ENCODE peak calls at places on chromosomes 16 and 17, in six cellular contexts. One of them, this sample, is unnamed.

GRCh38 chr17:4534928-4535666 is 20.1 kb downstream of the MYBBP1A start:
- DNase-seq in astrocyte of the spinal cord: no peak
- DNase-seq in adrenal gland: no peak
- DNase-seq in mucosa of descending colon: no peak
- DNase-seq in AG09319: no peak
- DNase-seq in WTC11: no peak
- DNase-seq in this sample: no peak

GRCh38 chr16:66429290-66429962 is 2.3 kb downstream of the BEAN1 start:
- DNase-seq in astrocyte of the spinal cord: no peak
- DNase-seq in adrenal gland: no peak
- DNase-seq in mucosa of descending colon: no peak
- DNase-seq in AG09319: no peak
- DNase-seq in WTC11: no peak
- DNase-seq in this sample: no peak

GRCh38 chr17:6353161-6353560 is 81.8 kb downstream of the AIPL1 start:
- DNase-seq in astrocyte of the spinal cord: no peak
- DNase-seq in adrenal gland: no peak
- DNase-seq in mucosa of descending colon: no peak
- DNase-seq in AG09319: no peak
- DNase-seq in WTC11: no peak
- DNase-seq in this sample: no peak

GRCh38 chr17:79075433-79075805 is 795 bp downstream of the ENGASE start:
- DNase-seq in astrocyte of the spinal cord: no peak
- DNase-seq in adrenal gland: no peak
- DNase-seq in mucosa of descending colon: no peak
- DNase-seq in AG09319: no peak
- DNase-seq in WTC11: no peak
- DNase-seq in this sample: no peak

GRCh38 chr17:63419949-63420867 is 25.9 kb downstream of the CYB561 start:
- DNase-seq in astrocyte of the spinal cord: no peak
- DNase-seq in adrenal gland: no peak
- DNase-seq in mucosa of descending colon: no peak
- DNase-seq in AG09319: no peak
- DNase-seq in WTC11: no peak
- DNase-seq in this sample: no peak

GRCh38 chr16:79863128-79864031 is 262.8 kb upstream of the MAF start:
- DNase-seq in astrocyte of the spinal cord: no peak
- DNase-seq in adrenal gland: no peak
- DNase-seq in mucosa of descending colon: no peak
- DNase-seq in AG09319: no peak
- DNase-seq in WTC11: no peak
- DNase-seq in this sample: no peak

GRCh38 chr16:27318399-27319256 is 4.9 kb downstream of the IL4R start:
- DNase-seq in astrocyte of the spinal cord: peak; percentile 70
- DNase-seq in adrenal gland: peak; percentile 54
- DNase-seq in mucosa of descending colon: peak; percentile 45
- DNase-seq in AG09319: no peak
- DNase-seq in WTC11: peak; percentile 19
- DNase-seq in this sample: no peak

GRCh38 chr16:78577597-78577996 is 478.1 kb downstream of the WWOX start:
- DNase-seq in astrocyte of the spinal cord: no peak
- DNase-seq in adrenal gland: no peak
- DNase-seq in mucosa of descending colon: no peak
- DNase-seq in AG09319: no peak
- DNase-seq in WTC11: no peak
- DNase-seq in this sample: no peak

GRCh38 chr17:78137392-78138203 is 7.0 kb downstream of the TMC8 start:
- DNase-seq in astrocyte of the spinal cord: no peak
- DNase-seq in adrenal gland: no peak
- DNase-seq in mucosa of descending colon: peak; percentile 60
- DNase-seq in AG09319: no peak
- DNase-seq in WTC11: peak; percentile 59
- DNase-seq in this sample: no peak

GRCh38 chr17:48850792-48851325 is 20.0 kb downstream of the CALCOCO2 start:
- DNase-seq in astrocyte of the spinal cord: no peak
- DNase-seq in adrenal gland: no peak
- DNase-seq in mucosa of descending colon: no peak
- DNase-seq in AG09319: no peak
- DNase-seq in WTC11: no peak
- DNase-seq in this sample: no peak

GRCh38 chr17:10316986-10317834 is 55.6 kb downstream of the MYH13 start:
- DNase-seq in astrocyte of the spinal cord: peak; percentile 3
- DNase-seq in adrenal gland: peak; percentile 69
- DNase-seq in mucosa of descending colon: peak; percentile 72
- DNase-seq in AG09319: peak; percentile 19
- DNase-seq in WTC11: peak; percentile 77
- DNase-seq in this sample: peak; percentile 50

GRCh38 chr17:13367154-13367553 is 234.6 kb downstream of the HS3ST3A1 start:
- DNase-seq in astrocyte of the spinal cord: no peak
- DNase-seq in adrenal gland: no peak
- DNase-seq in mucosa of descending colon: no peak
- DNase-seq in AG09319: no peak
- DNase-seq in WTC11: no peak
- DNase-seq in this sample: no peak

GRCh38 chr17:40075216-40076100 is 12.7 kb downstream of the THRA start:
- DNase-seq in astrocyte of the spinal cord: peak; percentile 52
- DNase-seq in adrenal gland: peak; percentile 91
- DNase-seq in mucosa of descending colon: peak; percentile 85
- DNase-seq in AG09319: no peak
- DNase-seq in WTC11: peak; percentile 87
- DNase-seq in this sample: peak; percentile 78

GRCh38 chr16:57146735-57147134 is 39.1 kb downstream of the PSME3IP1 start:
- DNase-seq in astrocyte of the spinal cord: no peak
- DNase-seq in adrenal gland: no peak
- DNase-seq in mucosa of descending colon: no peak
- DNase-seq in AG09319: no peak
- DNase-seq in WTC11: peak; percentile 51
- DNase-seq in this sample: no peak

GRCh38 chr16:77951788-77952187 is 70.6 kb upstream of the CLEC3A start:
- DNase-seq in astrocyte of the spinal cord: no peak
- DNase-seq in adrenal gland: no peak
- DNase-seq in mucosa of descending colon: no peak
- DNase-seq in AG09319: no peak
- DNase-seq in WTC11: no peak
- DNase-seq in this sample: no peak

GRCh38 chr16:82345318-82345717 is 175.3 kb upstream of the MPHOSPH6 start:
- DNase-seq in astrocyte of the spinal cord: no peak
- DNase-seq in adrenal gland: no peak
- DNase-seq in mucosa of descending colon: no peak
- DNase-seq in AG09319: no peak
- DNase-seq in WTC11: no peak
- DNase-seq in this sample: no peak

GRCh38 chr16:11245988-11246387 is 10.0 kb downstream of the SOCS1 start:
- DNase-seq in astrocyte of the spinal cord: no peak
- DNase-seq in adrenal gland: no peak
- DNase-seq in mucosa of descending colon: no peak
- DNase-seq in AG09319: no peak
- DNase-seq in WTC11: no peak
- DNase-seq in this sample: no peak

GRCh38 chr16:88705076-88705684 is 1.0 kb downstream of the RNF166 start:
- DNase-seq in astrocyte of the spinal cord: no peak
- DNase-seq in adrenal gland: peak; percentile 54
- DNase-seq in mucosa of descending colon: peak; percentile 41
- DNase-seq in AG09319: no peak
- DNase-seq in WTC11: no peak
- DNase-seq in this sample: no peak

GRCh38 chr17:57288034-57288752 is 31.9 kb downstream of the MSI2 start:
- DNase-seq in astrocyte of the spinal cord: no peak
- DNase-seq in adrenal gland: peak; percentile 62
- DNase-seq in mucosa of descending colon: no peak
- DNase-seq in AG09319: no peak
- DNase-seq in WTC11: no peak
- DNase-seq in this sample: no peak

GRCh38 chr17:60167095-60167741 is 17.4 kb downstream of the CA4 start:
- DNase-seq in astrocyte of the spinal cord: no peak
- DNase-seq in adrenal gland: peak; percentile 32
- DNase-seq in mucosa of descending colon: peak; percentile 42
- DNase-seq in AG09319: no peak
- DNase-seq in WTC11: no peak
- DNase-seq in this sample: no peak

GRCh38 chr17:40555296-40556190 is 9.7 kb downstream of the CCR7 start:
- DNase-seq in astrocyte of the spinal cord: no peak
- DNase-seq in adrenal gland: no peak
- DNase-seq in mucosa of descending colon: no peak
- DNase-seq in AG09319: no peak
- DNase-seq in WTC11: peak; percentile 6
- DNase-seq in this sample: no peak

GRCh38 chr17:9594065-9594464 is 17.6 kb downstream of the CFAP52 start:
- DNase-seq in astrocyte of the spinal cord: no peak
- DNase-seq in adrenal gland: no peak
- DNase-seq in mucosa of descending colon: no peak
- DNase-seq in AG09319: no peak
- DNase-seq in WTC11: no peak
- DNase-seq in this sample: no peak

GRCh38 chr17:12896386-12896785 is 107.1 kb downstream of the ARHGAP44 start:
- DNase-seq in astrocyte of the spinal cord: no peak
- DNase-seq in adrenal gland: no peak
- DNase-seq in mucosa of descending colon: no peak
- DNase-seq in AG09319: no peak
- DNase-seq in WTC11: no peak
- DNase-seq in this sample: no peak

GRCh38 chr17:18877104-18877503 is 19.2 kb downstream of the PRPSAP2 start:
- DNase-seq in astrocyte of the spinal cord: no peak
- DNase-seq in adrenal gland: no peak
- DNase-seq in mucosa of descending colon: no peak
- DNase-seq in AG09319: no peak
- DNase-seq in WTC11: no peak
- DNase-seq in this sample: no peak

GRCh38 chr17:22505660-22506059 is 813.3 kb downstream of the KCNJ18 start:
- DNase-seq in astrocyte of the spinal cord: no peak
- DNase-seq in adrenal gland: no peak
- DNase-seq in mucosa of descending colon: no peak
- DNase-seq in AG09319: no peak
- DNase-seq in WTC11: no peak
- DNase-seq in this sample: no peak

GRCh38 chr16:89026121-89026612 is 49.2 kb upstream of the CBFA2T3 start:
- DNase-seq in astrocyte of the spinal cord: no peak
- DNase-seq in adrenal gland: no peak
- DNase-seq in mucosa of descending colon: no peak
- DNase-seq in AG09319: no peak
- DNase-seq in WTC11: peak; percentile 5
- DNase-seq in this sample: no peak

GRCh38 chr17:31416503-31416923 is 25.0 kb downstream of the RAB11FIP4 start:
- DNase-seq in astrocyte of the spinal cord: no peak
- DNase-seq in adrenal gland: no peak
- DNase-seq in mucosa of descending colon: no peak
- DNase-seq in AG09319: no peak
- DNase-seq in WTC11: no peak
- DNase-seq in this sample: peak; percentile 61

GRCh38 chr16:81590714-81591537 is 146.3 kb downstream of the CMIP start:
- DNase-seq in astrocyte of the spinal cord: no peak
- DNase-seq in adrenal gland: no peak
- DNase-seq in mucosa of descending colon: no peak
- DNase-seq in AG09319: no peak
- DNase-seq in WTC11: no peak
- DNase-seq in this sample: no peak

GRCh38 chr17:57270801-57271245 is 14.5 kb downstream of the MSI2 start:
- DNase-seq in astrocyte of the spinal cord: no peak
- DNase-seq in adrenal gland: no peak
- DNase-seq in mucosa of descending colon: no peak
- DNase-seq in AG09319: no peak
- DNase-seq in WTC11: no peak
- DNase-seq in this sample: no peak

GRCh38 chr17:55224746-55225145 is 40.0 kb upstream of the HLF start:
- DNase-seq in astrocyte of the spinal cord: no peak
- DNase-seq in adrenal gland: no peak
- DNase-seq in mucosa of descending colon: no peak
- DNase-seq in AG09319: no peak
- DNase-seq in WTC11: no peak
- DNase-seq in this sample: no peak

GRCh38 chr16:47732122-47732805 is 271.1 kb downstream of the PHKB start:
- DNase-seq in astrocyte of the spinal cord: no peak
- DNase-seq in adrenal gland: no peak
- DNase-seq in mucosa of descending colon: no peak
- DNase-seq in AG09319: no peak
- DNase-seq in WTC11: no peak
- DNase-seq in this sample: no peak

GRCh38 chr17:981292-981658 is 1.7 kb upstream of the NXN start:
- DNase-seq in astrocyte of the spinal cord: no peak
- DNase-seq in adrenal gland: no peak
- DNase-seq in mucosa of descending colon: no peak
- DNase-seq in AG09319: no peak
- DNase-seq in WTC11: no peak
- DNase-seq in this sample: no peak
- TF ChIP-seq CTCF in astrocyte of the spinal cord: no peak
- TF ChIP-seq CTCF in adrenal gland: no peak
- TF ChIP-seq CTCF in mucosa of descending colon: peak; percentile 1
- TF ChIP-seq CTCF in AG09319: no peak
- TF ChIP-seq CTCF in WTC11: no peak
- TF ChIP-seq CTCF in this sample: peak; percentile 9

DNA sequence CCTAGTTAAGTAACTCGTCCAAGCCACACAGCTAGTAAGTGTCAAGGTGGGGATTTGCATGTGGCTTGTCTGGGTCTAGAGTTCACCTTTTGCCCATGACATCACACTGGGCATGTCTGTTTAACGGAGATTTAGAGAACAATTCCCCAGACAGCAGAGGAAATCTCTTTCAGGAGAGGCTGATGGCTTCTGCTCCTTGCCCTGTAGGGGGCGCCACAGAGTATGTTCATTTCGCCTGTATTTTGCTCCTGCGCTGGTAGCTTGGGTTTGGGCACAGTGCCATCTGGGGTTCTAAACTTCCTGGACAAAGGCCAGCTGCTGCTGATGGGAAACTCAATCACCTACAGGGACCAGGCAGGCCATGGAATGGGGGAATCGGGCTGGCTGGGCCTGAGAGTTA is 20.4 kb downstream of the OTOA start:
- DNase-seq in astrocyte of the spinal cord: no peak
- DNase-seq in adrenal gland: no peak
- DNase-seq in mucosa of descending colon: no peak
- DNase-seq in AG09319: no peak
- DNase-seq in WTC11: peak; percentile 66
- DNase-seq in this sample: peak; percentile 23
- TF ChIP-seq CTCF in astrocyte of the spinal cord: peak; percentile 50
- TF ChIP-seq CTCF in adrenal gland: peak; percentile 40
- TF ChIP-seq CTCF in mucosa of descending colon: no peak
- TF ChIP-seq CTCF in AG09319: peak; percentile 35
- TF ChIP-seq CTCF in WTC11: peak; percentile 90
- TF ChIP-seq CTCF in this sample: peak; percentile 57

DNA sequence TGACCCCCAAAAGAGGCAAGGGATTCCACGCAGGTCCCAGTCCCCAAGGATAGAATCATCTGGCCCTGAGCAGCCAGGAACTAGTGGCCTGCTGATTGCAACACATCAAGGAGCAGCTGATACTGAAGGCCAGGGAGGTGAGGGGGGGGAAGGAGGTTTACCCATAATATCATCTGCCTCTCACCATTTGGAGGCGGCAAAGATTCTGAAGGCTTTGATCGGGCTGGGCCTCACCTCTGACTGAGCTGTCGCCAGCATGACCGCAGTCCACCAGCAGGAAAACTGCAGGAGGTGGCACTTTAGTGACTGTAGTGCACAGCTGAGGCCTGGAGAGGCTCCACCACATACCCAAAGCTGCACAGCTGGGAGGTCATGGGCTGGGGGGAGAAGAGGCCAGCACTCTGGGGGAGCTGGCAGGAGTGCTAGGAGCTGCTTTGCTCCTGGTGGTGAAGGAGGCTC is 20.5 kb upstream of the ITGA3 start:
- DNase-seq in astrocyte of the spinal cord: no peak
- DNase-seq in adrenal gland: peak; percentile 52
- DNase-seq in mucosa of descending colon: no peak
- DNase-seq in AG09319: no peak
- DNase-seq in WTC11: no peak
- DNase-seq in this sample: no peak
- TF ChIP-seq CTCF in astrocyte of the spinal cord: no peak
- TF ChIP-seq CTCF in adrenal gland: peak; percentile 18
- TF ChIP-seq CTCF in mucosa of descending colon: no peak
- TF ChIP-seq CTCF in AG09319: no peak
- TF ChIP-seq CTCF in WTC11: no peak
- TF ChIP-seq CTCF in this sample: no peak

GRCh38 chr17:67221062-67221998 is 23.7 kb downstream of the HELZ start:
- DNase-seq in astrocyte of the spinal cord: no peak
- DNase-seq in adrenal gland: no peak
- DNase-seq in mucosa of descending colon: no peak
- DNase-seq in AG09319: no peak
- DNase-seq in WTC11: no peak
- DNase-seq in this sample: no peak
- TF ChIP-seq CTCF in astrocyte of the spinal cord: peak; percentile 52
- TF ChIP-seq CTCF in adrenal gland: peak; percentile 34
- TF ChIP-seq CTCF in mucosa of descending colon: no peak
- TF ChIP-seq CTCF in AG09319: peak; percentile 63
- TF ChIP-seq CTCF in WTC11: no peak
- TF ChIP-seq CTCF in this sample: peak; percentile 68

This sample was measured in neural crest cell.